ENCODE peak calls at places on chromosomes 12 and 14, in four cellular contexts. One of them, this sample, is unnamed. For H3K9me3 and H3K4me1, the result is how much of the 10 kb centered on the place peaks cover.

GRCh38 chr12:68370667-68371066 is 38.5 kb upstream of the MDM1 start:
- DNase-seq in fibroblast of lung: no peak
- DNase-seq in stomach: no peak
- DNase-seq in Peyer's patch: no peak
- DNase-seq in this sample: no peak

GRCh38 chr14:51453869-51454268 is 197.8 kb upstream of the FRMD6 start:
- DNase-seq in stomach: no peak
- DNase-seq in fibroblast of lung: no peak
- DNase-seq in Peyer's patch: no peak
- DNase-seq in this sample: no peak

GRCh38 chr14:20563966-20564365 is 3.1 kb upstream of the RNASE9 start:
- DNase-seq in Peyer's patch: no peak
- DNase-seq in fibroblast of lung: no peak
- DNase-seq in stomach: no peak
- DNase-seq in this sample: no peak

GRCh38 chr12:12685305-12685704 is 10.7 kb downstream of the GPR19 start:
- DNase-seq in fibroblast of lung: no peak
- DNase-seq in stomach: no peak
- DNase-seq in Peyer's patch: no peak
- DNase-seq in this sample: no peak

GRCh38 chr12:95316798-95317197 is 99.2 kb downstream of the VEZT start:
- DNase-seq in fibroblast of lung: no peak
- DNase-seq in Peyer's patch: no peak
- DNase-seq in stomach: no peak
- DNase-seq in this sample: no peak

GRCh38 chr12:98320026-98320425 is 195.4 kb upstream of the TMPO start:
- DNase-seq in Peyer's patch: no peak
- DNase-seq in stomach: no peak
- DNase-seq in fibroblast of lung: peak
- DNase-seq in this sample: no peak

GRCh38 chr12:214005-214736 is at the start of gene SLC6A12:
- DNase-seq in Peyer's patch: no peak
- DNase-seq in fibroblast of lung: no peak
- DNase-seq in stomach: no peak
- DNase-seq in this sample: no peak

GRCh38 chr14:51442513-51443175 is 202.6 kb downstream of the TMX1 start:
- DNase-seq in fibroblast of lung: peak
- DNase-seq in stomach: no peak
- DNase-seq in Peyer's patch: no peak
- DNase-seq in this sample: peak

GRCh38 chr12:24760162-24760561 is 188.7 kb downstream of the BCAT1 start:
- DNase-seq in stomach: no peak
- DNase-seq in fibroblast of lung: no peak
- DNase-seq in Peyer's patch: no peak
- DNase-seq in this sample: no peak

GRCh38 chr12:90959538-90960139 is 4.7 kb upstream of the CCER1 start:
- DNase-seq in fibroblast of lung: peak
- DNase-seq in Peyer's patch: no peak
- DNase-seq in stomach: no peak
- DNase-seq in this sample: no peak

GRCh38 chr14:34527591-34527990 is 11.9 kb downstream of the EAPP start:
- DNase-seq in stomach: no peak
- DNase-seq in Peyer's patch: no peak
- DNase-seq in fibroblast of lung: no peak
- DNase-seq in this sample: no peak

GRCh38 chr12:30979371-30980259 is 53.1 kb downstream of the TSPAN11 start:
- DNase-seq in stomach: no peak
- DNase-seq in Peyer's patch: no peak
- DNase-seq in fibroblast of lung: no peak
- DNase-seq in this sample: no peak

GRCh38 chr12:104372721-104373335 is 69.3 kb downstream of the EID3 start:
- DNase-seq in stomach: no peak
- DNase-seq in fibroblast of lung: no peak
- DNase-seq in Peyer's patch: no peak
- DNase-seq in this sample: no peak

GRCh38 chr12:124477109-124477915 is 90.1 kb downstream of the NCOR2 start:
- DNase-seq in fibroblast of lung: no peak
- DNase-seq in stomach: no peak
- DNase-seq in Peyer's patch: no peak
- DNase-seq in this sample: no peak

GRCh38 chr12:124472690-124473279 is 94.6 kb downstream of the NCOR2 start:
- DNase-seq in fibroblast of lung: no peak
- DNase-seq in stomach: no peak
- DNase-seq in Peyer's patch: no peak
- DNase-seq in this sample: no peak

GRCh38 chr12:124476011-124476400 is 91.4 kb downstream of the NCOR2 start:
- DNase-seq in Peyer's patch: no peak
- DNase-seq in stomach: no peak
- DNase-seq in fibroblast of lung: no peak
- DNase-seq in this sample: no peak

GRCh38 chr12:124475295-124476010 is 92.0 kb downstream of the NCOR2 start:
- DNase-seq in fibroblast of lung: no peak
- DNase-seq in stomach: no peak
- DNase-seq in Peyer's patch: no peak
- DNase-seq in this sample: no peak

DNA sequence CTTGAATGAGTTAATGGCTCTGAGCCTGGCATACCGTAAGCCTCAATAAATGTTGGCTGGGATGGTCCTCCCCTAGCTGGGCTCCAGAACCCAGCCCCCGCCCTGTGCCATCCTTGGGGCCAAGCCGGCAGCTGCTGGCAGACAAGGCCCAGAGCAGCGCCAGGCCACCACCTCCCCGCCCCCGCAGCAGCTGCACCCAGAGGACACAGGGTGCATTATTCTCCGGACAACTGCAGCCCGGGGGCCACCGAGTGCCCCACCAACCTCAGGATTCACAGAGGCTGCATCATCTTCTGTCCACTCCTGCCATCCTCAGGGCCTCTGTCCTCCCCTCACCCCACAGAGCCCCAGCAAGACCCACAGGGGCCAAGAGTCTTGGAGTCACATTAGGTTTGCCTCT is 92.7 kb downstream of the NCOR2 start:
- DNase-seq in fibroblast of lung: no peak
- DNase-seq in stomach: no peak
- DNase-seq in Peyer's patch: no peak
- DNase-seq in this sample: no peak
- H3K9me3 ChIP-seq in fibroblast of lung: under half
- H3K9me3 ChIP-seq in stomach: under half
- H3K9me3 ChIP-seq in Peyer's patch: under half
- H3K9me3 ChIP-seq in this sample: under half

GRCh38 chr14:69850086-69850735 is 29.0 kb upstream of the SMOC1 start:
- DNase-seq in stomach: no peak
- DNase-seq in fibroblast of lung: no peak
- DNase-seq in Peyer's patch: no peak
- DNase-seq in this sample: no peak
- H3K27ac ChIP-seq in stomach: no peak
- H3K27ac ChIP-seq in fibroblast of lung: no peak
- H3K27ac ChIP-seq in Peyer's patch: no peak
- H3K27ac ChIP-seq in this sample: no peak

DNA sequence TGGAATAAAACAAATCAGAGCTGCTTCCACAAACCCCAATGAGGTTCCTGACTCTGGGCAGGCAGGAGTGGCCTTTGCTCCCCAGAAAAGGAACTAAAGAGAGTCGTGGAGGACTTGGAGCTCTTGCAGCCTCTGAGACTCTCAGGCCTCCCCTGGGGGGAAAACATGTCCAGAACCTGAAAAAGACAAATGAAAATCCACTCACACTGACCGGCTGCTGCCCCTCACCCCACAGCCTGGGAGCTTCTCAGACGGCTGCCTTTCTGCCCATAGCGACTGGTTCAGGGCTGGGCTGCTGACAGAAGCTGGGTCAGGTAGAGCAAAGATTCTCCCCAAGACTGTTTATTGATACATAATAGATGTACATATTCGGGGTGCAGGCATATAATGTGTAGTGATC is 356.0 kb downstream of the ADGRD1 start:
- DNase-seq in stomach: no peak
- DNase-seq in Peyer's patch: no peak
- DNase-seq in fibroblast of lung: no peak
- DNase-seq in this sample: no peak
- H3K4me1 ChIP-seq in stomach: under half
- H3K4me1 ChIP-seq in Peyer's patch: under half
- H3K4me1 ChIP-seq in fibroblast of lung: under half
- H3K4me1 ChIP-seq in this sample: under half

GRCh38 chr14:94460631-94461416 is 8.2 kb upstream of the SERPINA11 start:
- DNase-seq in fibroblast of lung: no peak
- DNase-seq in stomach: no peak
- DNase-seq in Peyer's patch: no peak
- DNase-seq in this sample: peak
- H3K9me3 ChIP-seq in fibroblast of lung: under half
- H3K9me3 ChIP-seq in stomach: under half
- H3K9me3 ChIP-seq in Peyer's patch: under half
- H3K9me3 ChIP-seq in this sample: under half

DNA sequence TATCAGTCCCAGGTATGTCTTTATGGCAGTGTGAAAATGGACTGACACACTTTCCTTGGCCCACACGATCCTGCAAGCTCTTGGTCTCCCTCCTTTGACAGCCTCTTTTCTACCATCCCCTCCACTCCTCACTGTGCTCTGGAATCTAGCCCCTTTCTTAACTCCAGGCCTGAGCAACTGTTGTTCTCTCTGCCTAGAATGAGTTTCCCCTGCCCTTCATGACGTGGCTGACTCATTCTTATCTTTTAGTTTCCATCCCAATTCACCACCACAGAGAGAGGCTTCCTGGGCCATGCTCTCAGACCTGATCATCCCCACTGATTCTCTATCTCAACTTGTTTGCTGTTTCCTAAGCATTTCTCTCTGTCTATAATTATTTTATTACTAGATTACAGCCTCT is 157.4 kb upstream of the HMGA2 start:
- DNase-seq in fibroblast of lung: no peak
- DNase-seq in Peyer's patch: no peak
- DNase-seq in stomach: no peak
- DNase-seq in this sample: no peak
- H3K27ac ChIP-seq in fibroblast of lung: no peak
- H3K27ac ChIP-seq in Peyer's patch: no peak
- H3K27ac ChIP-seq in stomach: no peak
- H3K27ac ChIP-seq in this sample: no peak

DNA sequence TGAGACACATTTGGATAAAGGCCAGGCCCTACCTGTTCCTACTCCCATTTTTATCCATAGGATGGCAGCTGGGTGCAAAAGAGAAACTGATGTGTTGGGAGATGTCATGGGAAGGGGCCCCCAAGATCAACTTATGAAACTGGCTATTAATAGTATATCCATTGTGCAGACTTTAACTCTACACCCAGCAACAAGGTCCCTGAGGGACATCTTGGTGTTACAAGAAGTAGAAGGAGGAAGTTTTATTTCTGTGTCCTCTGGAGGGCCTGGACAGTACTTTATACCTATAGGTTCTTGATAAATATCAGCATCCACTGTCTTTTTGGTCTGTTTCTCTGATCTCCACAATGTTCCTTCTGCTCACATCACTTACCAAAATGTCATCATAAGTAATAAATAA is 84.6 kb downstream of the BTG1 start:
- DNase-seq in Peyer's patch: no peak
- DNase-seq in fibroblast of lung: no peak
- DNase-seq in stomach: no peak
- DNase-seq in this sample: no peak
- H3K4me1 ChIP-seq in Peyer's patch: under half
- H3K4me1 ChIP-seq in fibroblast of lung: under half
- H3K4me1 ChIP-seq in stomach: under half
- H3K4me1 ChIP-seq in this sample: under half

DNA sequence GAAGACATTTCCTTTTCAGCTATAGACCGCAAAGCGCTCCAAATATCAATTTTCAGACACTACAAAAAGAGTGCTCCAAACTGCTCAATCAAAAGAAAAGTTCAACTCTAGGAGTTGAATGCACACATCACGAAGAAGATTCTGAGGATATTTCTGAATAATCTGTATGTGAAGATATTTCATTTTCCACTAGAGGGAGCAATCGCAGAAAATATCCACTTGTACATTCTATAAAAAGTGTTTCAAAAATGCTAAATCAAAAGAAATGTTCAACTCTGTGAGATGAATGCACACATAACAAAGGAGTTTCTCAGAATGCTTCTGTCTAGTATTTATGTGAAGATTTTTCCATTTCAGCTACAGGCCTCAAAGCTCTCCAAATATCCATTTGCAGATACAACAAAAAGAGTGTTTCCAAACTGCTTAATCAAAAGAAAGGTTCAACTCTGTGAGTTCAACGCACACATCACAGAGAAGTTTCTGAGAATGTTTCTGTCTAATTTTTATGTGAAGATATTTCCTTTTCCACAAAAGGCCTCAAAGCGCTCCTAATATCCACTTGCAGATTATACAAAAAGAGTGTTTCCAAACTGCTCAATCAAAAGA is 643.8 kb upstream of the ALG10B start:
- DNase-seq in fibroblast of lung: no peak
- DNase-seq in stomach: no peak
- DNase-seq in Peyer's patch: no peak
- DNase-seq in this sample: no peak
- H3K9me3 ChIP-seq in fibroblast of lung: under half
- H3K9me3 ChIP-seq in stomach: under half
- H3K9me3 ChIP-seq in Peyer's patch: under half
- H3K9me3 ChIP-seq in this sample: under half

GRCh38 chr12:2614341-2614740 is 180.4 kb upstream of the FKBP4 start:
- DNase-seq in stomach: no peak
- DNase-seq in Peyer's patch: no peak
- DNase-seq in fibroblast of lung: peak
- DNase-seq in this sample: no peak

GRCh38 chr12:2616763-2617162 is 178.0 kb upstream of the FKBP4 start:
- DNase-seq in fibroblast of lung: no peak
- DNase-seq in Peyer's patch: no peak
- DNase-seq in stomach: no peak
- DNase-seq in this sample: no peak

GRCh38 chr12:2617365-2617764 is 177.4 kb upstream of the FKBP4 start:
- DNase-seq in fibroblast of lung: no peak
- DNase-seq in stomach: no peak
- DNase-seq in Peyer's patch: no peak
- DNase-seq in this sample: no peak

GRCh38 chr12:2613674-2614073 is 181.1 kb upstream of the FKBP4 start:
- DNase-seq in fibroblast of lung: peak
- DNase-seq in stomach: no peak
- DNase-seq in Peyer's patch: no peak
- DNase-seq in this sample: peak

GRCh38 chr12:2615665-2616387 is 178.9 kb upstream of the FKBP4 start:
- DNase-seq in Peyer's patch: no peak
- DNase-seq in stomach: no peak
- DNase-seq in fibroblast of lung: peak
- DNase-seq in this sample: no peak
- H3K27ac ChIP-seq in Peyer's patch: no peak
- H3K27ac ChIP-seq in stomach: no peak
- H3K27ac ChIP-seq in fibroblast of lung: no peak
- H3K27ac ChIP-seq in this sample: peak